ENCODE peak calls at places on chromosomes 5 and 9, in four cellular contexts. One of them, this sample, is unnamed.

GRCh38 chr9:15622596-15622995 is 69.8 kb downstream of the CCDC171 start:
- DNase-seq in A549: no peak
- DNase-seq in HepG2: no peak
- DNase-seq in K562: no peak
- DNase-seq in this sample: no peak

GRCh38 chr9:114284316-114285060 is 38.4 kb upstream of the ORM1 start:
- DNase-seq in K562: no peak
- DNase-seq in HepG2: no peak
- DNase-seq in A549: no peak
- DNase-seq in this sample: no peak

GRCh38 chr5:151384106-151384505 is 36.7 kb upstream of the SLC36A2 start:
- DNase-seq in A549: no peak
- DNase-seq in HepG2: no peak
- DNase-seq in K562: no peak
- DNase-seq in this sample: no peak

GRCh38 chr9:35426627-35427026 is 63.3 kb upstream of the RUSC2 start:
- DNase-seq in HepG2: no peak
- DNase-seq in K562: no peak
- DNase-seq in A549: no peak
- DNase-seq in this sample: no peak

GRCh38 chr9:138075496-138075895 is 197.9 kb downstream of the CACNA1B start:
- DNase-seq in K562: no peak
- DNase-seq in HepG2: no peak
- DNase-seq in A549: no peak
- DNase-seq in this sample: no peak

GRCh38 chr5:120655828-120656435 is 191.8 kb downstream of the PRR16 start:
- DNase-seq in A549: peak
- DNase-seq in K562: peak
- DNase-seq in HepG2: peak
- DNase-seq in this sample: no peak

GRCh38 chr9:21031091-21031817 is at the start of gene HACD4:
- DNase-seq in A549: peak
- DNase-seq in HepG2: no peak
- DNase-seq in K562: no peak
- DNase-seq in this sample: peak

GRCh38 chr5:58755397-58755796 is 172.5 kb downstream of the RAB3C start:
- DNase-seq in A549: no peak
- DNase-seq in HepG2: no peak
- DNase-seq in K562: no peak
- DNase-seq in this sample: no peak

GRCh38 chr5:180367991-180368390 is 14.9 kb upstream of the GFPT2 start:
- DNase-seq in A549: no peak
- DNase-seq in HepG2: no peak
- DNase-seq in K562: no peak
- DNase-seq in this sample: no peak

GRCh38 chr5:157596449-157596848 is 20.9 kb upstream of the ADAM19 start:
- DNase-seq in K562: no peak
- DNase-seq in A549: no peak
- DNase-seq in HepG2: no peak
- DNase-seq in this sample: no peak

GRCh38 chr9:33393581-33393980 is 8.8 kb downstream of the AQP7 start:
- DNase-seq in HepG2: no peak
- DNase-seq in K562: no peak
- DNase-seq in A549: no peak
- DNase-seq in this sample: no peak

GRCh38 chr9:129441852-129442251 is 179.0 kb downstream of the C9orf50 start:
- DNase-seq in A549: no peak
- DNase-seq in K562: no peak
- DNase-seq in HepG2: no peak
- DNase-seq in this sample: no peak

GRCh38 chr9:131402738-131403492 is 9.0 kb downstream of the PRRC2B start:
- DNase-seq in A549: peak
- DNase-seq in K562: no peak
- DNase-seq in HepG2: peak
- DNase-seq in this sample: no peak

GRCh38 chr5:52356311-52356918 is 431.3 kb upstream of the ITGA1 start:
- DNase-seq in A549: no peak
- DNase-seq in HepG2: no peak
- DNase-seq in K562: no peak
- DNase-seq in this sample: no peak

GRCh38 chr5:84059672-84060071 is 325.0 kb downstream of the EDIL3 start:
- DNase-seq in A549: no peak
- DNase-seq in K562: no peak
- DNase-seq in HepG2: no peak
- DNase-seq in this sample: no peak

GRCh38 chr9:29220852-29221251 is 1647.6 kb upstream of the C9orf72 start:
- DNase-seq in K562: no peak
- DNase-seq in A549: no peak
- DNase-seq in HepG2: no peak
- DNase-seq in this sample: no peak

GRCh38 chr5:157900644-157901043 is 41.7 kb upstream of the CLINT1 start:
- DNase-seq in K562: no peak
- DNase-seq in A549: no peak
- DNase-seq in HepG2: no peak
- DNase-seq in this sample: no peak

GRCh38 chr9:33320568-33321261 is 30.4 kb downstream of the NFX1 start:
- DNase-seq in HepG2: no peak
- DNase-seq in K562: no peak
- DNase-seq in A549: peak
- DNase-seq in this sample: no peak

GRCh38 chr9:83920469-83920941 is 727 bp downstream of the KIF27 start:
- DNase-seq in A549: peak
- DNase-seq in K562: no peak
- DNase-seq in HepG2: peak
- DNase-seq in this sample: no peak

GRCh38 chr5:174431504-174431903 is 292.9 kb upstream of the MSX2 start:
- DNase-seq in HepG2: no peak
- DNase-seq in A549: no peak
- DNase-seq in K562: no peak
- DNase-seq in this sample: no peak

GRCh38 chr5:26569241-26569928 is 469.0 kb downstream of the CDH9 start:
- DNase-seq in K562: no peak
- DNase-seq in HepG2: no peak
- DNase-seq in A549: no peak
- DNase-seq in this sample: no peak

GRCh38 chr5:35198681-35199080 is 31.6 kb downstream of the PRLR start:
- DNase-seq in HepG2: no peak
- DNase-seq in A549: no peak
- DNase-seq in K562: no peak
- DNase-seq in this sample: no peak

GRCh38 chr9:32413424-32413823 is 29.0 kb downstream of the ACO1 start:
- DNase-seq in A549: no peak
- DNase-seq in HepG2: no peak
- DNase-seq in K562: no peak
- DNase-seq in this sample: no peak

GRCh38 chr9:92426501-92426900 is 2.2 kb upstream of the OMD start:
- DNase-seq in A549: no peak
- DNase-seq in HepG2: no peak
- DNase-seq in K562: no peak
- DNase-seq in this sample: no peak

GRCh38 chr5:218457-219289 is 553 bp downstream of the SDHA start:
- DNase-seq in A549: no peak
- DNase-seq in HepG2: peak
- DNase-seq in K562: peak
- DNase-seq in this sample: no peak

GRCh38 chr5:80406980-80407734 is 707 bp upstream of the ZFYVE16 start:
- DNase-seq in K562: peak
- DNase-seq in HepG2: peak
- DNase-seq in A549: no peak
- DNase-seq in this sample: no peak

GRCh38 chr9:105082843-105083242 is 154.9 kb upstream of the ABCA1 start:
- DNase-seq in HepG2: no peak
- DNase-seq in A549: no peak
- DNase-seq in K562: no peak
- DNase-seq in this sample: no peak

GRCh38 chr9:13493697-13494096 is 214.2 kb upstream of the MPDZ start:
- DNase-seq in HepG2: no peak
- DNase-seq in K562: no peak
- DNase-seq in A549: no peak
- DNase-seq in this sample: no peak

GRCh38 chr5:149781612-149782011 is 51.5 kb downstream of the PPARGC1B start:
- DNase-seq in HepG2: no peak
- DNase-seq in K562: no peak
- DNase-seq in A549: no peak
- DNase-seq in this sample: no peak

GRCh38 chr5:44446399-44446798 is 57.2 kb upstream of the FGF10 start:
- DNase-seq in K562: no peak
- DNase-seq in HepG2: no peak
- DNase-seq in A549: no peak
- DNase-seq in this sample: no peak

GRCh38 chr5:133122711-133123110 is 70.9 kb downstream of the HSPA4 start:
- DNase-seq in K562: no peak
- DNase-seq in A549: no peak
- DNase-seq in HepG2: no peak
- DNase-seq in this sample: no peak

GRCh38 chr9:109791003-109791677 is 11.1 kb downstream of the PALM2AKAP2 start:
- DNase-seq in K562: no peak
- DNase-seq in A549: no peak
- DNase-seq in HepG2: no peak
- DNase-seq in this sample: no peak

GRCh38 chr5:129155876-129156275 is 61.3 kb downstream of the ISOC1 start:
- DNase-seq in A549: no peak
- DNase-seq in K562: no peak
- DNase-seq in HepG2: no peak
- DNase-seq in this sample: no peak

GRCh38 chr5:136082390-136083193 is 50.1 kb upstream of the SMAD5 start:
- DNase-seq in HepG2: peak
- DNase-seq in K562: peak
- DNase-seq in A549: peak
- DNase-seq in this sample: no peak

GRCh38 chr9:121741198-121741918 is 89.9 kb downstream of the DAB2IP start:
- DNase-seq in K562: no peak
- DNase-seq in HepG2: no peak
- DNase-seq in A549: no peak
- DNase-seq in this sample: no peak

GRCh38 chr5:92527311-92528078 is 1053.5 kb downstream of the NR2F1-AS1 start:
- DNase-seq in A549: no peak
- DNase-seq in HepG2: no peak
- DNase-seq in K562: no peak
- DNase-seq in this sample: no peak
- TF ChIP-seq JUN in A549: no peak
- TF ChIP-seq JUN in HepG2: no peak
- TF ChIP-seq JUN in K562: no peak
- TF ChIP-seq JUN in this sample: no peak

GRCh38 chr5:6858419-6858818 is 145.2 kb downstream of the TENT4A start:
- DNase-seq in HepG2: no peak
- DNase-seq in K562: no peak
- DNase-seq in A549: no peak
- DNase-seq in this sample: no peak
- TF ChIP-seq RAD21 in HepG2: no peak
- TF ChIP-seq RAD21 in K562: no peak
- TF ChIP-seq RAD21 in A549: no peak
- TF ChIP-seq RAD21 in this sample: no peak

DNA sequence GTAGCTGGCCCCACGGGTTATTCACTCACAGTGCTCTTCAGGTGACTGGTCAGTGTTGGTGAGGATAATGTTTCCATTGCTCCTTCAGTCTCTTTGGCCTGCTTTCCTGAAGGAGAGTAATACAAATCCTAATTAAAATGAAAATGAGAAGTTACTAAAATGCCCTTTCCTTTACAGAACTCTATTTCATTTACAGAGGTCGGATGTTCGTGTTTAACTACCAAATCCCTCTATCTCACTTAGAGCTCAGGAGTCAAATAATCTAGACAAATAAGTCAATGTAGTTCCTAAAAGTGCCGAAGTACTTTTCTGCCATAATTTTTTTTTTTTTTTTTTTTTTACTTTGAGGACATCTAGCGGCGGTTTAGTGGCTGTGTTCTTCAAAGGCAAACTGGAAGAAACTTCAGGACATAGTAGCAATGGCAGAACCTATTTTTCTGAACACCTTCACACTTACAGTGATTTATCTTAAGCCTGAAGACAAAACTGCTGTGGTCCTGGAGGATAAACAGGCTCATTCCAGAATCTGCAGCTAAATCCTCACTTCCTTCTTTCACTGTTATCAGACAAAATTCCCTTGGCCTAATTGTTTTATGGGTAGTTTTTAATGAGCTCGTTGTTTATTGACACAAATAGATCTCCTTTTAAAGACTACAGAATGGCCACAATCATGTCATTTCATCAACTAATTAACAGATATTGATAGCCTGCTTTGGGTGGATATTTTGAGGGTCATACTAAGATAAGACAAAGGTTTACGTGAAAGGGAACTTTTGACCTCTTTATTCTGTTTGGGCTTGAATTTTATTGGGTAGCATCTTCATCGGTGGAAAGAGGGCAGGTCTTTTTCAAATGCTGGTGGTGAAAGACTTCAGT is 207.6 kb upstream of the DMRTA1 start:
- DNase-seq in HepG2: peak
- DNase-seq in A549: peak
- DNase-seq in K562: no peak
- DNase-seq in this sample: no peak
- TF ChIP-seq JUN in HepG2: no peak
- TF ChIP-seq JUN in A549: no peak
- TF ChIP-seq JUN in K562: no peak
- TF ChIP-seq JUN in this sample: no peak

GRCh38 chr9:133186736-133187135 is 22.3 kb downstream of the OBP2B start:
- DNase-seq in K562: no peak
- DNase-seq in A549: no peak
- DNase-seq in HepG2: no peak
- DNase-seq in this sample: no peak

GRCh38 chr9:133187561-133188005 is 21.5 kb downstream of the OBP2B start:
- DNase-seq in HepG2: no peak
- DNase-seq in K562: no peak
- DNase-seq in A549: no peak
- DNase-seq in this sample: no peak

GRCh38 chr9:133188006-133188842 is 20.8 kb downstream of the OBP2B start:
- DNase-seq in A549: peak
- DNase-seq in HepG2: peak
- DNase-seq in K562: peak
- DNase-seq in this sample: no peak

GRCh38 chr9:133182151-133182550 is 18.4 kb upstream of the GBGT1 start:
- DNase-seq in A549: no peak
- DNase-seq in HepG2: no peak
- DNase-seq in K562: no peak
- DNase-seq in this sample: no peak

GRCh38 chr9:133184971-133185370 is 21.3 kb upstream of the GBGT1 start:
- DNase-seq in HepG2: peak
- DNase-seq in K562: peak
- DNase-seq in A549: peak
- DNase-seq in this sample: no peak
- TF ChIP-seq RAD21 in HepG2: peak
- TF ChIP-seq RAD21 in K562: peak
- TF ChIP-seq RAD21 in A549: peak
- TF ChIP-seq RAD21 in this sample: peak